ENCODE peak calls at places on chromosomes 11 and 22, in seven cellular contexts. One of them, this sample, is unnamed. For H3K4me1, the result is how much of the 10 kb centered on the place peaks cover.

GRCh38 chr11:82003671-82004148 is 730.0 kb downstream of the FAM181B start:
- DNase-seq in lung: no peak
- DNase-seq in uterus: no peak
- DNase-seq in heart right ventricle: no peak
- DNase-seq in psoas muscle: no peak
- DNase-seq in A673: peak
- DNase-seq in HCT116: no peak
- DNase-seq in this sample: no peak

GRCh38 chr22:17903564-17904295 is 120.6 kb downstream of the MICAL3 start:
- DNase-seq in lung: no peak
- DNase-seq in uterus: no peak
- DNase-seq in heart right ventricle: no peak
- DNase-seq in psoas muscle: no peak
- DNase-seq in A673: no peak
- DNase-seq in HCT116: no peak
- DNase-seq in this sample: no peak

GRCh38 chr11:3167143-3168119 is 2.3 kb upstream of the OSBPL5 start:
- DNase-seq in lung: no peak
- DNase-seq in uterus: no peak
- DNase-seq in heart right ventricle: no peak
- DNase-seq in psoas muscle: peak
- DNase-seq in A673: no peak
- DNase-seq in HCT116: no peak
- DNase-seq in this sample: peak

GRCh38 chr11:45665206-45665932 is at the start of gene CHST1:
- DNase-seq in lung: peak
- DNase-seq in uterus: peak
- DNase-seq in heart right ventricle: peak
- DNase-seq in psoas muscle: peak
- DNase-seq in A673: peak
- DNase-seq in HCT116: no peak
- DNase-seq in this sample: peak

GRCh38 chr11:114166897-114167323 is 107.4 kb downstream of the ZBTB16 start:
- DNase-seq in lung: no peak
- DNase-seq in uterus: peak
- DNase-seq in heart right ventricle: no peak
- DNase-seq in psoas muscle: no peak
- DNase-seq in A673: peak
- DNase-seq in HCT116: no peak
- DNase-seq in this sample: no peak

GRCh38 chr22:22462813-22463567 is 45.6 kb downstream of the ZNF280B start:
- DNase-seq in lung: no peak
- DNase-seq in uterus: no peak
- DNase-seq in heart right ventricle: no peak
- DNase-seq in psoas muscle: no peak
- DNase-seq in A673: peak
- DNase-seq in HCT116: no peak
- DNase-seq in this sample: no peak

GRCh38 chr11:125433454-125434121 is 62.5 kb downstream of the FEZ1 start:
- DNase-seq in lung: no peak
- DNase-seq in uterus: no peak
- DNase-seq in heart right ventricle: peak
- DNase-seq in psoas muscle: peak
- DNase-seq in A673: peak
- DNase-seq in HCT116: peak
- DNase-seq in this sample: no peak

GRCh38 chr11:7670631-7671030 is 2.7 kb downstream of the CYB5R2 start:
- DNase-seq in lung: no peak
- DNase-seq in uterus: no peak
- DNase-seq in heart right ventricle: no peak
- DNase-seq in psoas muscle: no peak
- DNase-seq in A673: no peak
- DNase-seq in HCT116: no peak
- DNase-seq in this sample: no peak

GRCh38 chr11:18368236-18368635 is 26.1 kb upstream of the LDHA start:
- DNase-seq in lung: no peak
- DNase-seq in uterus: no peak
- DNase-seq in heart right ventricle: no peak
- DNase-seq in psoas muscle: no peak
- DNase-seq in A673: no peak
- DNase-seq in HCT116: no peak
- DNase-seq in this sample: no peak

GRCh38 chr22:41478473-41478872 is 9.6 kb downstream of the ACO2 start:
- DNase-seq in lung: no peak
- DNase-seq in uterus: no peak
- DNase-seq in heart right ventricle: no peak
- DNase-seq in psoas muscle: no peak
- DNase-seq in A673: no peak
- DNase-seq in HCT116: no peak
- DNase-seq in this sample: no peak

GRCh38 chr22:32175751-32176644 is 16.9 kb upstream of the C22orf42 start:
- DNase-seq in lung: no peak
- DNase-seq in uterus: no peak
- DNase-seq in heart right ventricle: no peak
- DNase-seq in psoas muscle: no peak
- DNase-seq in A673: no peak
- DNase-seq in HCT116: no peak
- DNase-seq in this sample: no peak

GRCh38 chr22:19961201-19961580 is 19.6 kb upstream of the TXNRD2 start:
- DNase-seq in lung: no peak
- DNase-seq in uterus: no peak
- DNase-seq in heart right ventricle: no peak
- DNase-seq in psoas muscle: no peak
- DNase-seq in A673: no peak
- DNase-seq in HCT116: no peak
- DNase-seq in this sample: peak

GRCh38 chr11:128790200-128790599 is 76.9 kb downstream of the KCNJ1 start:
- DNase-seq in lung: no peak
- DNase-seq in uterus: no peak
- DNase-seq in heart right ventricle: peak
- DNase-seq in psoas muscle: no peak
- DNase-seq in A673: peak
- DNase-seq in HCT116: no peak
- DNase-seq in this sample: peak

GRCh38 chr11:7612661-7613393 is 60.5 kb downstream of the CYB5R2 start:
- DNase-seq in lung: no peak
- DNase-seq in uterus: no peak
- DNase-seq in heart right ventricle: no peak
- DNase-seq in psoas muscle: no peak
- DNase-seq in A673: no peak
- DNase-seq in HCT116: no peak
- DNase-seq in this sample: no peak

GRCh38 chr22:36334838-36335603 is 52.7 kb downstream of the MYH9 start:
- DNase-seq in lung: no peak
- DNase-seq in uterus: no peak
- DNase-seq in heart right ventricle: no peak
- DNase-seq in psoas muscle: no peak
- DNase-seq in A673: peak
- DNase-seq in HCT116: no peak
- DNase-seq in this sample: peak

GRCh38 chr22:50264946-50265669 is 3.6 kb upstream of the MAPK12 start:
- DNase-seq in lung: no peak
- DNase-seq in uterus: no peak
- DNase-seq in heart right ventricle: no peak
- DNase-seq in psoas muscle: no peak
- DNase-seq in A673: no peak
- DNase-seq in HCT116: no peak
- DNase-seq in this sample: no peak

GRCh38 chr22:29748248-29748893 is 18.4 kb downstream of the ZMAT5 start:
- DNase-seq in lung: no peak
- DNase-seq in uterus: no peak
- DNase-seq in heart right ventricle: no peak
- DNase-seq in psoas muscle: no peak
- DNase-seq in A673: no peak
- DNase-seq in HCT116: no peak
- DNase-seq in this sample: no peak

GRCh38 chr22:40396882-40397281 is 26.5 kb downstream of the SGSM3 start:
- DNase-seq in lung: peak
- DNase-seq in uterus: no peak
- DNase-seq in heart right ventricle: peak
- DNase-seq in psoas muscle: no peak
- DNase-seq in A673: peak
- DNase-seq in HCT116: no peak
- DNase-seq in this sample: peak

GRCh38 chr22:23793326-23793725 is 6.6 kb downstream of the SMARCB1 start:
- DNase-seq in lung: no peak
- DNase-seq in uterus: no peak
- DNase-seq in heart right ventricle: no peak
- DNase-seq in psoas muscle: no peak
- DNase-seq in A673: no peak
- DNase-seq in HCT116: no peak
- DNase-seq in this sample: no peak

GRCh38 chr22:23791737-23792645 is 5.2 kb downstream of the SMARCB1 start:
- DNase-seq in lung: no peak
- DNase-seq in uterus: no peak
- DNase-seq in heart right ventricle: no peak
- DNase-seq in psoas muscle: no peak
- DNase-seq in A673: no peak
- DNase-seq in HCT116: no peak
- DNase-seq in this sample: no peak

GRCh38 chr22:23789638-23790037 is 2.9 kb downstream of the SMARCB1 start:
- DNase-seq in lung: no peak
- DNase-seq in uterus: no peak
- DNase-seq in heart right ventricle: no peak
- DNase-seq in psoas muscle: peak
- DNase-seq in A673: no peak
- DNase-seq in HCT116: no peak
- DNase-seq in this sample: no peak

GRCh38 chr22:23789121-23789520 is 2.4 kb downstream of the SMARCB1 start:
- DNase-seq in lung: no peak
- DNase-seq in uterus: no peak
- DNase-seq in heart right ventricle: no peak
- DNase-seq in psoas muscle: no peak
- DNase-seq in A673: no peak
- DNase-seq in HCT116: no peak
- DNase-seq in this sample: no peak

GRCh38 chr22:23790819-23791736 is 4.3 kb downstream of the SMARCB1 start:
- DNase-seq in lung: no peak
- DNase-seq in uterus: peak
- DNase-seq in heart right ventricle: peak
- DNase-seq in psoas muscle: no peak
- DNase-seq in A673: no peak
- DNase-seq in HCT116: no peak
- DNase-seq in this sample: no peak
- H3K4me1 ChIP-seq in lung: under half
- H3K4me1 ChIP-seq in uterus: under half
- H3K4me1 ChIP-seq in heart right ventricle: half or more
- H3K4me1 ChIP-seq in psoas muscle: under half
- H3K4me1 ChIP-seq in A673: under half
- H3K4me1 ChIP-seq in HCT116: under half
- H3K4me1 ChIP-seq in this sample: under half

GRCh38 chr11:565921-566509 is 5.2 kb downstream of the RASSF7 start:
- DNase-seq in lung: no peak
- DNase-seq in uterus: no peak
- DNase-seq in heart right ventricle: no peak
- DNase-seq in psoas muscle: no peak
- DNase-seq in A673: no peak
- DNase-seq in HCT116: no peak
- DNase-seq in this sample: peak
- TF ChIP-seq CTCF in lung: no peak
- TF ChIP-seq CTCF in uterus: no peak
- TF ChIP-seq CTCF in heart right ventricle: no peak
- TF ChIP-seq CTCF in psoas muscle: no peak
- TF ChIP-seq CTCF in A673: no peak
- TF ChIP-seq CTCF in HCT116: no peak
- TF ChIP-seq CTCF in this sample: no peak

GRCh38 chr11:69305885-69306540 is 12.1 kb downstream of the MYEOV start:
- DNase-seq in lung: no peak
- DNase-seq in uterus: no peak
- DNase-seq in heart right ventricle: no peak
- DNase-seq in psoas muscle: no peak
- DNase-seq in A673: no peak
- DNase-seq in HCT116: no peak
- DNase-seq in this sample: no peak

GRCh38 chr11:69304258-69304657 is 10.3 kb downstream of the MYEOV start:
- DNase-seq in lung: no peak
- DNase-seq in uterus: no peak
- DNase-seq in heart right ventricle: no peak
- DNase-seq in psoas muscle: no peak
- DNase-seq in A673: no peak
- DNase-seq in HCT116: no peak
- DNase-seq in this sample: no peak

GRCh38 chr11:69303427-69303826 is 9.5 kb downstream of the MYEOV start:
- DNase-seq in lung: no peak
- DNase-seq in uterus: no peak
- DNase-seq in heart right ventricle: no peak
- DNase-seq in psoas muscle: no peak
- DNase-seq in A673: no peak
- DNase-seq in HCT116: no peak
- DNase-seq in this sample: no peak

GRCh38 chr11:69306821-69307220 is 12.9 kb downstream of the MYEOV start:
- DNase-seq in lung: no peak
- DNase-seq in uterus: no peak
- DNase-seq in heart right ventricle: no peak
- DNase-seq in psoas muscle: no peak
- DNase-seq in A673: no peak
- DNase-seq in HCT116: no peak
- DNase-seq in this sample: no peak

DNA sequence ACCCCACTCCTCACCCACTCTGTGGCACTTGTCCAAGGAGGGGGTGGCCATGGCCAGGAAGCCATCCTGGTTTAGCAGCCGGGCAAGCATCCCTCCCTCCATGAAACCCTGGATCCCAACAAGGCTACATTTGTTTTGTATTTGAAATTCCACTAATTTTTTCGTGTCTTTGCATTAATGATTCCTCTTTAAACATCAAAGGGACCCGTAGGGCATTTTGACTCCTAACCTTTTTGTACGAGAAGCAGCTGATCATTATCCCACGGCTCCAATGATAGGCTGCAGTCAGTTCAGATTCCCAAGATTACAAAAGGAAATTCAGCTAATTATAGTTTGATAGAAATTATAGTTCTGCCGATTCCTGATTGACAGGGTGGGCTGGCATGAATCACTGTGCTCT is 10.7 kb downstream of the MYEOV start:
- DNase-seq in lung: no peak
- DNase-seq in uterus: no peak
- DNase-seq in heart right ventricle: no peak
- DNase-seq in psoas muscle: no peak
- DNase-seq in A673: no peak
- DNase-seq in HCT116: no peak
- DNase-seq in this sample: no peak
- H3K27ac ChIP-seq in lung: no peak
- H3K27ac ChIP-seq in uterus: no peak
- H3K27ac ChIP-seq in heart right ventricle: no peak
- H3K27ac ChIP-seq in psoas muscle: no peak
- H3K27ac ChIP-seq in A673: no peak
- H3K27ac ChIP-seq in HCT116: no peak
- H3K27ac ChIP-seq in this sample: no peak

GRCh38 chr11:89205378-89205777 is 27.7 kb downstream of the TYR start:
- DNase-seq in lung: no peak
- DNase-seq in uterus: no peak
- DNase-seq in heart right ventricle: no peak
- DNase-seq in psoas muscle: no peak
- DNase-seq in A673: no peak
- DNase-seq in HCT116: peak
- DNase-seq in this sample: no peak
- H3K4me1 ChIP-seq in lung: under half
- H3K4me1 ChIP-seq in uterus: under half
- H3K4me1 ChIP-seq in heart right ventricle: under half
- H3K4me1 ChIP-seq in psoas muscle: under half
- H3K4me1 ChIP-seq in A673: under half
- H3K4me1 ChIP-seq in HCT116: under half
- H3K4me1 ChIP-seq in this sample: under half